ENCODE peak calls at places on chromosomes 6 and 20, in eight cellular contexts. One of them, this sample, is unnamed. For H3K4me1, the result is how much of the 10 kb centered on the place peaks cover.

GRCh38 chr6:160379464-160379863 is 31.3 kb downstream of the SLC22A3 start:
- DNase-seq in hepatocyte: no peak
- DNase-seq in K562: no peak
- DNase-seq in MM.1S: no peak
- DNase-seq in psoas muscle: no peak
- DNase-seq in fibroblast of lung: peak
- DNase-seq in endodermal cell: no peak
- DNase-seq in tibial artery: no peak
- DNase-seq in this sample: peak

GRCh38 chr6:47042238-47042843 is at the start of gene ADGRF1:
- DNase-seq in hepatocyte: peak
- DNase-seq in K562: no peak
- DNase-seq in MM.1S: no peak
- DNase-seq in psoas muscle: no peak
- DNase-seq in fibroblast of lung: no peak
- DNase-seq in endodermal cell: no peak
- DNase-seq in tibial artery: no peak
- DNase-seq in this sample: no peak

GRCh38 chr20:41047975-41048305 is 19.3 kb downstream of the TOP1 start:
- DNase-seq in hepatocyte: no peak
- DNase-seq in K562: no peak
- DNase-seq in MM.1S: peak
- DNase-seq in psoas muscle: no peak
- DNase-seq in fibroblast of lung: peak
- DNase-seq in endodermal cell: no peak
- DNase-seq in tibial artery: no peak
- DNase-seq in this sample: peak

GRCh38 chr20:7723284-7723683 is 217.0 kb downstream of the HAO1 start:
- DNase-seq in hepatocyte: no peak
- DNase-seq in K562: no peak
- DNase-seq in MM.1S: no peak
- DNase-seq in psoas muscle: no peak
- DNase-seq in fibroblast of lung: peak
- DNase-seq in endodermal cell: no peak
- DNase-seq in tibial artery: no peak
- DNase-seq in this sample: peak

GRCh38 chr20:60957621-60958020 is 294.4 kb upstream of the CDH4 start:
- DNase-seq in hepatocyte: no peak
- DNase-seq in K562: no peak
- DNase-seq in MM.1S: no peak
- DNase-seq in psoas muscle: no peak
- DNase-seq in fibroblast of lung: no peak
- DNase-seq in endodermal cell: peak
- DNase-seq in tibial artery: no peak
- DNase-seq in this sample: no peak

GRCh38 chr20:54431545-54431944 is 43.8 kb upstream of the DOK5 start:
- DNase-seq in hepatocyte: no peak
- DNase-seq in K562: no peak
- DNase-seq in MM.1S: no peak
- DNase-seq in psoas muscle: no peak
- DNase-seq in fibroblast of lung: peak
- DNase-seq in endodermal cell: no peak
- DNase-seq in tibial artery: no peak
- DNase-seq in this sample: no peak

GRCh38 chr6:157486632-157487031 is 105.6 kb downstream of the ZDHHC14 start:
- DNase-seq in hepatocyte: no peak
- DNase-seq in K562: no peak
- DNase-seq in MM.1S: no peak
- DNase-seq in psoas muscle: no peak
- DNase-seq in fibroblast of lung: no peak
- DNase-seq in endodermal cell: no peak
- DNase-seq in tibial artery: no peak
- DNase-seq in this sample: no peak

GRCh38 chr20:32518593-32519366 is 66.4 kb downstream of the NOL4L start:
- DNase-seq in hepatocyte: no peak
- DNase-seq in K562: no peak
- DNase-seq in MM.1S: no peak
- DNase-seq in psoas muscle: no peak
- DNase-seq in fibroblast of lung: no peak
- DNase-seq in endodermal cell: peak
- DNase-seq in tibial artery: no peak
- DNase-seq in this sample: no peak

GRCh38 chr6:155125916-155126315 is 130.8 kb downstream of the TIAM2 start:
- DNase-seq in hepatocyte: no peak
- DNase-seq in K562: no peak
- DNase-seq in MM.1S: no peak
- DNase-seq in psoas muscle: no peak
- DNase-seq in fibroblast of lung: peak
- DNase-seq in endodermal cell: no peak
- DNase-seq in tibial artery: no peak
- DNase-seq in this sample: no peak

GRCh38 chr20:11799131-11799800 is 118.4 kb upstream of the BTBD3 start:
- DNase-seq in hepatocyte: peak
- DNase-seq in K562: no peak
- DNase-seq in MM.1S: no peak
- DNase-seq in psoas muscle: no peak
- DNase-seq in fibroblast of lung: no peak
- DNase-seq in endodermal cell: no peak
- DNase-seq in tibial artery: no peak
- DNase-seq in this sample: no peak

GRCh38 chr6:123759472-123759871 is 44.2 kb upstream of the NKAIN2 start:
- DNase-seq in hepatocyte: no peak
- DNase-seq in K562: no peak
- DNase-seq in MM.1S: no peak
- DNase-seq in psoas muscle: no peak
- DNase-seq in fibroblast of lung: no peak
- DNase-seq in endodermal cell: no peak
- DNase-seq in tibial artery: no peak
- DNase-seq in this sample: no peak

GRCh38 chr6:123764717-123765116 is 38.9 kb upstream of the NKAIN2 start:
- DNase-seq in hepatocyte: no peak
- DNase-seq in K562: no peak
- DNase-seq in MM.1S: no peak
- DNase-seq in psoas muscle: no peak
- DNase-seq in fibroblast of lung: no peak
- DNase-seq in endodermal cell: no peak
- DNase-seq in tibial artery: no peak
- DNase-seq in this sample: no peak

GRCh38 chr6:123769431-123769830 is 34.2 kb upstream of the NKAIN2 start:
- DNase-seq in hepatocyte: no peak
- DNase-seq in K562: no peak
- DNase-seq in MM.1S: no peak
- DNase-seq in psoas muscle: no peak
- DNase-seq in fibroblast of lung: no peak
- DNase-seq in endodermal cell: no peak
- DNase-seq in tibial artery: no peak
- DNase-seq in this sample: no peak

GRCh38 chr6:123768939-123769338 is 34.7 kb upstream of the NKAIN2 start:
- DNase-seq in hepatocyte: no peak
- DNase-seq in K562: no peak
- DNase-seq in MM.1S: no peak
- DNase-seq in psoas muscle: no peak
- DNase-seq in fibroblast of lung: no peak
- DNase-seq in endodermal cell: no peak
- DNase-seq in tibial artery: no peak
- DNase-seq in this sample: no peak

GRCh38 chr6:123763904-123764303 is 39.8 kb upstream of the NKAIN2 start:
- DNase-seq in hepatocyte: no peak
- DNase-seq in K562: no peak
- DNase-seq in MM.1S: no peak
- DNase-seq in psoas muscle: no peak
- DNase-seq in fibroblast of lung: no peak
- DNase-seq in endodermal cell: no peak
- DNase-seq in tibial artery: no peak
- DNase-seq in this sample: no peak
- TF ChIP-seq CTCF in hepatocyte: no peak
- TF ChIP-seq CTCF in K562: no peak
- TF ChIP-seq CTCF in MM.1S: no peak
- TF ChIP-seq CTCF in psoas muscle: no peak
- TF ChIP-seq CTCF in fibroblast of lung: no peak
- TF ChIP-seq CTCF in endodermal cell: no peak
- TF ChIP-seq CTCF in tibial artery: no peak
- TF ChIP-seq CTCF in this sample: no peak

DNA sequence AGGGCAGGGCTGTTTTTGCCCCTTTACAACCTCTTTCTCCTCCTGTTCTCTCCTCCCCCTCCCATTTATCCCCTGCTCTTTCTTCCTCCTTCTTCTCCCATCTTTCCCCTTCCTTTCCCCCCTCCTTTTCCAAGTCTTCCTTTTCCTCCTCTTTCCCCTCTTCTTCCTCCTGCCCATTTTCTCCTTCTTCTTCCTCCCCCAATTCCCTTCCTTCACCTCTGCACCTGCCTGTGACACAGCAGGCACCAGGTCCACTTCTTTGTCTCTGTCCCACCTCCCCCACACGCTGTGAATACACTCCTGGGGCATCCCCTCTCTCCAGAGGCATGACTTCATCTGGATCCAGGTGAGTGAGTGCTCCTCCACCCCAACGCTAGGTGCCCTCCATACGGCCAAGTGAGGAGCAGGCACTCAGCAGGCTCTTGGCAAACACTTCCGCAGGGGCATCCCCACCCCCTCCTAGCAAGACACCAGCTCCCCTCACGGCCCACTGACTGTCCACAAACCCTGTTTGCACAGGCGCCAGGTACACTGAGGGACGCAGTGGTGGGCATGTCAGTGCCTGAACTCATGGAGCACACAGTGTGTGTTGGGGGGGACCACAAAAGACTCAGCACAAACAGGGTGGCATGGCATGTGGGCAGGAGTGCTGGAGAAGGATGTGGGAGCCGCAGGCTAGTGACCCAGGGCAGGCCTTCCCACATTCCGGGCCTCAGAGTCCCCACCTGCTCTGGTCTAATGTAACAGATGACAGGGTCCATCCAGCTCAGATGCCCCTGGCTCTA is 10.7 kb upstream of the TLDC2 start:
- DNase-seq in hepatocyte: no peak
- DNase-seq in K562: no peak
- DNase-seq in MM.1S: no peak
- DNase-seq in psoas muscle: no peak
- DNase-seq in fibroblast of lung: no peak
- DNase-seq in endodermal cell: no peak
- DNase-seq in tibial artery: no peak
- DNase-seq in this sample: no peak
- H3K4me1 ChIP-seq in hepatocyte: under half
- H3K4me1 ChIP-seq in K562: half or more
- H3K4me1 ChIP-seq in MM.1S: under half
- H3K4me1 ChIP-seq in psoas muscle: under half
- H3K4me1 ChIP-seq in fibroblast of lung: under half
- H3K4me1 ChIP-seq in endodermal cell: under half
- H3K4me1 ChIP-seq in tibial artery: under half
- H3K4me1 ChIP-seq in this sample: under half

GRCh38 chr6:41704028-41704427 is 31.4 kb downstream of the TFEB start:
- DNase-seq in hepatocyte: no peak
- DNase-seq in K562: peak
- DNase-seq in MM.1S: no peak
- DNase-seq in psoas muscle: no peak
- DNase-seq in fibroblast of lung: no peak
- DNase-seq in endodermal cell: no peak
- DNase-seq in tibial artery: no peak
- DNase-seq in this sample: no peak
- H3K4me3 ChIP-seq in hepatocyte: no peak
- H3K4me3 ChIP-seq in K562: no peak
- H3K4me3 ChIP-seq in MM.1S: no peak
- H3K4me3 ChIP-seq in psoas muscle: no peak
- H3K4me3 ChIP-seq in fibroblast of lung: no peak
- H3K4me3 ChIP-seq in endodermal cell: no peak
- H3K4me3 ChIP-seq in tibial artery: no peak
- H3K4me3 ChIP-seq in this sample: no peak

GRCh38 chr6:109441069-109441816 is 719 bp downstream of the SMPD2 start:
- DNase-seq in hepatocyte: peak
- DNase-seq in K562: peak
- DNase-seq in MM.1S: peak
- DNase-seq in psoas muscle: peak
- DNase-seq in fibroblast of lung: peak
- DNase-seq in endodermal cell: peak
- DNase-seq in tibial artery: peak
- DNase-seq in this sample: peak
- TF ChIP-seq CTCF in hepatocyte: peak
- TF ChIP-seq CTCF in K562: peak
- TF ChIP-seq CTCF in MM.1S: no peak
- TF ChIP-seq CTCF in psoas muscle: no peak
- TF ChIP-seq CTCF in fibroblast of lung: peak
- TF ChIP-seq CTCF in endodermal cell: peak
- TF ChIP-seq CTCF in tibial artery: peak
- TF ChIP-seq CTCF in this sample: no peak

GRCh38 chr20:46710149-46710913 is 882 bp downstream of the SLC2A10 start:
- DNase-seq in hepatocyte: no peak
- DNase-seq in K562: no peak
- DNase-seq in MM.1S: no peak
- DNase-seq in psoas muscle: no peak
- DNase-seq in fibroblast of lung: no peak
- DNase-seq in endodermal cell: no peak
- DNase-seq in tibial artery: no peak
- DNase-seq in this sample: no peak

GRCh38 chr20:46709055-46709458 is 392 bp upstream of the SLC2A10 start:
- DNase-seq in hepatocyte: peak
- DNase-seq in K562: no peak
- DNase-seq in MM.1S: no peak
- DNase-seq in psoas muscle: no peak
- DNase-seq in fibroblast of lung: no peak
- DNase-seq in endodermal cell: no peak
- DNase-seq in tibial artery: no peak
- DNase-seq in this sample: no peak

GRCh38 chr20:46709459-46710148 is at the start of gene SLC2A10:
- DNase-seq in hepatocyte: peak
- DNase-seq in K562: peak
- DNase-seq in MM.1S: no peak
- DNase-seq in psoas muscle: peak
- DNase-seq in fibroblast of lung: peak
- DNase-seq in endodermal cell: peak
- DNase-seq in tibial artery: peak
- DNase-seq in this sample: peak

GRCh38 chr20:46713957-46714834 is 4.7 kb downstream of the SLC2A10 start:
- DNase-seq in hepatocyte: no peak
- DNase-seq in K562: no peak
- DNase-seq in MM.1S: no peak
- DNase-seq in psoas muscle: no peak
- DNase-seq in fibroblast of lung: no peak
- DNase-seq in endodermal cell: no peak
- DNase-seq in tibial artery: no peak
- DNase-seq in this sample: no peak

GRCh38 chr20:46712056-46712636 is 2.7 kb downstream of the SLC2A10 start:
- DNase-seq in hepatocyte: no peak
- DNase-seq in K562: no peak
- DNase-seq in MM.1S: no peak
- DNase-seq in psoas muscle: no peak
- DNase-seq in fibroblast of lung: no peak
- DNase-seq in endodermal cell: no peak
- DNase-seq in tibial artery: no peak
- DNase-seq in this sample: no peak
- H3K4me1 ChIP-seq in hepatocyte: under half
- H3K4me1 ChIP-seq in K562: under half
- H3K4me1 ChIP-seq in MM.1S: under half
- H3K4me1 ChIP-seq in psoas muscle: under half
- H3K4me1 ChIP-seq in fibroblast of lung: under half
- H3K4me1 ChIP-seq in endodermal cell: under half
- H3K4me1 ChIP-seq in tibial artery: under half
- H3K4me1 ChIP-seq in this sample: under half